ENCODE peak calls at places on chromosome 19, in eight cellular contexts. I, E, V, W, U, X, O and H are unnamed samples.

GRCh38 chr19:13040232-13040915 is 45.1 kb downstream of the NFIX start:
- DNase-seq in V (no peak), X (no peak), E (no peak), O (no peak), I (no peak), U (no peak), W (no peak), H (no peak)

GRCh38 chr19:48480151-48480475 is 10.9 kb downstream of the CYTH2 start:
- DNase-seq in X (peak), U (no peak), V (peak), E (no peak), O (no peak), W (no peak), I (no peak), H (no peak)

GRCh38 chr19:2810141-2811091 is 9.3 kb upstream of the ZNF554 start:
- DNase-seq in E (no peak), U (no peak), X (no peak), W (peak), O (no peak), V (no peak), I (no peak), H (peak)

GRCh38 chr19:4206818-4207484 is 22.4 kb upstream of the EBI3 start:
- DNase-seq in I (no peak), X (no peak), O (no peak), V (no peak), W (no peak), U (no peak), E (no peak), H (no peak)

GRCh38 chr19:38656171-38656981 is 8.9 kb downstream of the ACTN4 start:
- DNase-seq in W (no peak), U (no peak), X (no peak), O (no peak), V (no peak), I (no peak), E (no peak), H (no peak)

GRCh38 chr19:29485293-29485692 is 40.5 kb upstream of the VSTM2B start:
- DNase-seq in O (peak), V (no peak), U (no peak), E (no peak), I (no peak), W (no peak), X (no peak), H (peak)

GRCh38 chr19:45638930-45639729 is at the start of gene EML2:
- DNase-seq in O (peak), V (no peak), X (peak), I (peak), W (no peak), E (peak), U (peak), H (no peak)

GRCh38 chr19:14650161-14650560 is 24.5 kb downstream of the ADGRE3 start:
- DNase-seq in O (no peak), X (no peak), V (no peak), W (no peak), E (no peak), I (no peak), U (no peak), H (no peak)

GRCh38 chr19:3506384-3507340 is 551 bp downstream of the FZR1 start:
- DNase-seq in O (peak), X (peak), W (no peak), U (peak), I (peak), E (no peak), V (peak), H (no peak)

GRCh38 chr19:42124386-42124901 is 7.8 kb downstream of the POU2F2 start:
- DNase-seq in U (no peak), O (no peak), V (no peak), X (no peak), I (no peak), W (no peak), E (no peak), H (no peak)

GRCh38 chr19:390386-391198 is 18.4 kb downstream of the C2CD4C start:
- DNase-seq in O (no peak), X (no peak), W (no peak), E (no peak), V (no peak), I (no peak), U (no peak), H (peak)

GRCh38 chr19:42198676-42199439 is 18.6 kb downstream of the DEDD2 start:
- DNase-seq in U (no peak), I (no peak), V (no peak), E (no peak), O (peak), X (no peak), W (no peak), H (no peak)

GRCh38 chr19:56087647-56088346 is 33.3 kb downstream of the ZNF787 start:
- DNase-seq in X (no peak), O (peak), U (no peak), I (no peak), E (no peak), W (no peak), V (peak), H (peak)

GRCh38 chr19:19372656-19373416 is 32.6 kb upstream of the GATAD2A start:
- DNase-seq in V (peak), U (no peak), O (no peak), I (no peak), X (peak), E (no peak), W (no peak), H (no peak)

GRCh38 chr19:10389863-10390262 is 9.5 kb upstream of the TYK2 start:
- DNase-seq in E (no peak), W (no peak), O (peak), V (no peak), U (no peak), I (no peak), X (no peak), H (no peak)

GRCh38 chr19:14081797-14082674 is 3.5 kb downstream of the C19orf67 start:
- DNase-seq in X (peak), W (no peak), E (no peak), I (no peak), V (peak), U (no peak), O (no peak), H (no peak)

GRCh38 chr19:38742296-38742695 is 2.0 kb downstream of the CAPN12 start:
- DNase-seq in I (no peak), O (no peak), U (no peak), E (no peak), V (no peak), X (no peak), W (peak), H (peak)

GRCh38 chr19:17076539-17076919 is 952 bp downstream of the MYO9B start:
- DNase-seq in V (no peak), E (no peak), O (peak), W (no peak), I (peak), X (no peak), U (no peak), H (no peak)

GRCh38 chr19:14328406-14328805 is 52.8 kb upstream of the ADGRE5 start:
- DNase-seq in V (no peak), O (no peak), X (no peak), W (no peak), E (no peak), I (no peak), U (no peak), H (no peak)

DNA sequence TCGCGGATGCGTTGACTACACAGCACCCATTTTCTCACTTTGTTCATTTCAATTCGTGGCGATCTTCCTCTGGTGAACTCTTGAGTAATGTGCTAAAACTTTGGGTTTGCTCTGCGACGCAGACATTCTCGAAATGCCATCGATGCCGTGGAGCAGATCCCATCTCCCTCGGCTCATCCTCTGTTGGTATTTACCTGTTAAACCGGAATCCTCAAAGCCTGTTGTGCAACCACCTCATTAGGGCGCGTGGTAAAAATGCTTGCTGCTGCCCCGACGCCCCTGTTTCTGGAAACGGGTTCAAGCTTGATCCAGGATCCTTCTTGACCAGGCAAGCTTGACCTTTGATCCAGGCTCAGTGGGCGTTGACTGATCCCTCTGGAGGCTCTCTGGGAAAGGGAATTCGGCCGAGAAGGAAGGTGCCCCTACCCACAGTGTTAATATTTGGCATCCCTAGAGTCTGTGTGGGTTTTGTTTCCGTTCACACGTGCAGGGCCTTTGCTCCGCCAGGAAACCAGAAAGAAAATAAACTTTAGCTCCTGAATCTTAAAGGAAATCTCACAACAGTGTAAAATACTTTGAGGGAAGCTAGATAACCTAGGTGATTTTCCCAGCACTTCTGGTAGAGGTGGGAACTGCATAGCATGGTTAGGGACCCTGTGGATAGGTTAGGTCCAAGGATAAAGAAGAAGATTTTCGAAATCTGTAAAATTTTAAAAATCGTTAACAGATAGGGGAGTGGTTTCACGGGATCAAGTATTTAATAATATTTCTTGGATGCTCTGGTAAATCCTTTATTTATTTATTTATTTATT is 1.0 kb downstream of the LSM14A start:
- DNase-seq in E (no peak), O (peak), U (peak), V (peak), I (peak), W (no peak), X (no peak), H (no peak)
- TF ChIP-seq CTCF in E (peak), O (peak), U (no peak), V (no peak), I (no peak), W (no peak), X (peak), H (peak)

GRCh38 chr19:1685046-1685445 is 32.6 kb upstream of the TCF3 start:
- DNase-seq in O (peak), I (no peak), E (no peak), W (no peak), X (no peak), V (no peak), U (no peak), H (no peak)

GRCh38 chr19:1678073-1678472 is 25.7 kb upstream of the TCF3 start:
- DNase-seq in U (no peak), O (no peak), I (no peak), X (no peak), V (no peak), W (no peak), E (no peak), H (no peak)

GRCh38 chr19:1683869-1684572 is 31.6 kb upstream of the TCF3 start:
- DNase-seq in E (no peak), X (no peak), O (no peak), U (no peak), V (no peak), I (no peak), W (no peak), H (no peak)

GRCh38 chr19:1684573-1684912 is 32.1 kb upstream of the TCF3 start:
- DNase-seq in U (no peak), E (no peak), O (no peak), V (no peak), X (no peak), W (no peak), I (no peak), H (no peak)

DNA sequence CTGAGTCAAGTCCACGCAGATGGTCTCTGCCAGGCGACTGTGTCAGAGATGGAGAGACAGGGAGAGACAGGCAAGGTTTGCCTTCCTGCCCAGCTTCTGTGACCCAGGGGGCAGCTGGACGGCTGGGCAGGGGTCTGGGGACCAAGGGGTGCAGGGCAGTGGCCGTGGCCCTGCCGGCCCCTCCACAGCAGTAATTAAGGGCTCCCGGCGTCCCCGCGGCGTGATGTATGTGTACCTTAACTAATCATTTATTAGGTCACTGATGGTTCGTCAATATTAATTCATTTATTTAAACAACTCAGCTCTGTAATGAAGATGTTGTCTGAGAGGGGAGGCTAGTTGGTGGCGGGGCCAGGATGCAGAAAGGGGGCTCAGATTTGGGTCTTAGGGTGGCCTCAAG is 28.6 kb upstream of the TCF3 start:
- DNase-seq in W (no peak), O (peak), X (no peak), U (no peak), I (no peak), E (no peak), V (no peak), H (no peak)
- TF ChIP-seq CTCF in W (no peak), O (no peak), X (no peak), U (no peak), I (no peak), E (no peak), V (no peak), H (no peak)

DNA sequence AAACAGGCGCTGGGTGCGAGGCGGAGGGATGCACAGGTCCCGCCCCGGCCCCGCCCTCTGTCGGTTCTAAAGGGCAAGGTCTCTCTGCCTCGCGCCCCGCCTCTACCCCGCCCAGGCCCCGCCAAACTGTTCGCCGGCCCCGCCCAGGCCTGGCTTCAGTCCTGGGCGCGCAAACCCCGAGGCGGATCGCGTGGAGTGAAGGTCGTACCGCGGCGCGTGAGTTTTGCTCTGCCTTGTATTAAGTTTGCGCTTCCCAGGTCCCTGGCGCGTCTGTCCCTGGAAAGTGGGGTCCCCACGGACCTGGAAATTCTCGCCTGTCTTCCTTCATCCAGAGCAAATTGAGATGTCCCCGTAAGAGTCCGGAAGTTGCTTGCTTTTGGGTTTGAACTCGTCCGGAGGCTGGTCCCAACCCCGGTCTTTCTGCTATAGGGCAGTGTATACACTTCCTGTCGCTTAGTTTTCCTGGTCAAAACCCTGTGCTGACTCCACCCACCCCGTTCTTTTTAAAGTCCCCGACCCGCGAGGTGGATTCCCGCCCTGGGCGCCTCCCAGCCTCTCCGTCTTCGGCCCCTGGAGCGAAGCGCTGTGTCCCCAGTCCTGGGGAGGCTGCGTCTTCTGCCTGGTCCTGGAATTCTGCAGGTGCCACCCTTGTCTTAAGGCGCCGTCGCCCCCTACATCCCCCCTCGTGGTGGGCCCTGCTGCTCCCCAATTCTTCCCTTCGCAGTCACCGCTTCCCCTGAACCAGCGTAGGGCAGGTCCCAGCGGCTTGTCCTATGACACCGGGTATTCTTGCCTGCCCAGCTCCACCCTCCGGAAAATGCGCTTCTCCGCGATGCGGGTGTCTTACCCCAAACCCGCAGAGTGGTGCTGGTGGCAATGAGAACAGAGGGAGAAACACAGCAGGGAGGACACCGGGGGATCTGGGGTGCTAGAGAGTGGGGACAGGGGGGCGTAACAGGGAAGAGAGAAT is 8.6 kb downstream of the ZNF808 start:
- DNase-seq in O (peak), E (peak), U (peak), V (peak), X (peak), I (peak), W (no peak), H (no peak)
- TF ChIP-seq CTCF in O (peak), E (peak), U (no peak), V (peak), X (peak), I (no peak), W (no peak), H (peak)

DNA sequence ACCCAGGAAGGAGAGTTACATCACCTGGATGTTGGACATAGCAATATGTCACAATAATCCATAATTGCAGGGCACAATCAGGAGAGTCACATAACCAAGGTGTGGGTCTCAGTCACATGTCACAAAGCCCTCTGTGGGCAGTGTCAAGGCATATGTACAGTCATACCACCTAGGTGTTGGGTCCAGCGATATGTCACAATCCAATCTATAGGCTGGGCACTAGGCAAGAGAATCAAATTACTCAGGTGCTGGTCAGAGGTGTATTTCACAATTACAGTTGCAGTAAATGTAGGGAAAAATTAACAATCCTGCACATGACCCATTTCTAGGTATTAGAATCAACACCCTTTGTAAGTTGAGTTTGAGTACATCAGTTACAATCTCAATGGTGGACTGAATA is 126.2 kb upstream of the ZNF91 start:
- DNase-seq in X (no peak), I (no peak), V (no peak), E (no peak), W (no peak), U (no peak), O (no peak), H (no peak)
- TF ChIP-seq CTCF in X (no peak), I (no peak), V (no peak), E (no peak), W (no peak), U (no peak), O (no peak), H (no peak)

GRCh38 chr19:33554821-33555220 is 33.2 kb upstream of the PEPD start:
- DNase-seq in E (no peak), W (no peak), I (no peak), X (no peak), U (no peak), V (no peak), O (no peak), H (peak)

GRCh38 chr19:33557720-33558119 is 36.1 kb upstream of the PEPD start:
- DNase-seq in X (no peak), U (no peak), V (no peak), O (no peak), I (no peak), E (no peak), W (no peak), H (peak)

GRCh38 chr19:33554391-33554790 is 32.8 kb upstream of the PEPD start:
- DNase-seq in O (no peak), X (no peak), V (no peak), U (no peak), I (no peak), W (no peak), E (no peak), H (no peak)

GRCh38 chr19:33553530-33554310 is 32.1 kb upstream of the PEPD start:
- DNase-seq in W (no peak), O (no peak), U (no peak), X (no peak), E (no peak), I (no peak), V (no peak), H (no peak)

GRCh38 chr19:33556261-33556660 is 34.7 kb upstream of the PEPD start:
- DNase-seq in E (no peak), X (no peak), I (no peak), V (no peak), W (no peak), O (no peak), U (no peak), H (no peak)
- TF ChIP-seq CTCF in E (no peak), X (no peak), I (no peak), V (no peak), W (no peak), O (no peak), U (no peak), H (no peak)

DNA sequence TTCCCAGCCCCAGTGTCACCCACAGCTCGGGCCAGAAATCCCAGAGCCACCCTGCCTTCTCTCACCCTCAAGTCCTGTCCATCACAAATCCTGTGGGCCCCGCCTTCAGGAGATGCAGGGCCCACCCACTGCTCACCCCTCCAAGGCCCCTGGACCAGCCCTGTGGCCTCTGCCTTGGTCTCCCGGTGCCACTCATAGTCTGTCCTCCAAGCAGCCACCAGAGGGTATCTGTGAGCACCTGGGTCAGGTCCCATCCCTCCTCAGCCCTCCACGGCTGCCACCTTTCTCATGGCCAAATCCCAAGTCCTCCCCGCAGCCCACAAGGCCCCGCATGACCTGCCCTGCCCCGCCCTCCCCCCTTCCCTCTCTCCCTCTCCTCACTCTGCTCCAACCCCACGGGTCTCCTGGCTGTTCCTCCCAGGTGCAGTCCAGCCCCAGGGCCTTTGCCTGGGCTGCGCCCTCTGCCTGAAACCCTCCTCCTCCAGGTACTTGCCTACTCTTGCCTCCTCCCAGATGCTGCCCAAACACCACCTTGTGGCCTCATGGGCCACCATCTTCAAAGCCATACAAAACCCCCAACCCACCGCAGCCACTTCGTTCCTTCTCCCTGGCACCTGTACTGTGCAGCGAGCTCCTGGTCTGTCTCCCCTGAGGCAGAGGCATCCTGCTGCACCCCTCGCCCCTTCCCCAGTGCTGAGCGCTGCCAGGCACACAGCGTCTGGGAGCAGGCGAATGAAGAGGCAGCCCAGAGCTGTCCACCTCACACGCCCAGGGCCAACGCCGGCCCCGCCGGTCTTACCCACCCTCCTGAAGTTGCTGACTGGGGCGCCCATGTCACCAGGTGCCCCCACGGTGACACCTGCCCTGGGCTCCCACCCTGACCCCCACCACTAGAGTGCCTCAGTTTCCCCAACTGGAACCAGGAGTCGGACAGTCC is 13.2 kb upstream of the UQCR11 start:
- DNase-seq in X (no peak), U (no peak), V (peak), I (no peak), W (no peak), O (peak), E (no peak), H (no peak)
- TF ChIP-seq CTCF in X (peak), U (no peak), V (no peak), I (no peak), W (peak), O (peak), E (peak), H (peak)

GRCh38 chr19:46798713-46799112 is 10.3 kb upstream of the SLC1A5 start:
- DNase-seq in E (no peak), W (no peak), O (no peak), U (no peak), X (no peak), V (no peak), I (no peak), H (no peak)

GRCh38 chr19:46803555-46803954 is 15.2 kb upstream of the SLC1A5 start:
- DNase-seq in U (no peak), E (no peak), V (no peak), O (no peak), X (no peak), W (no peak), I (no peak), H (no peak)

GRCh38 chr19:46806651-46807050 is 18.3 kb upstream of the SLC1A5 start:
- DNase-seq in U (no peak), O (no peak), W (peak), E (no peak), X (no peak), I (no peak), V (no peak), H (no peak)

GRCh38 chr19:46802152-46802551 is 13.8 kb upstream of the SLC1A5 start:
- DNase-seq in V (no peak), O (no peak), E (no peak), W (no peak), I (no peak), U (no peak), X (no peak), H (no peak)
- TF ChIP-seq CTCF in V (no peak), O (no peak), E (no peak), W (no peak), I (no peak), U (no peak), X (no peak), H (no peak)